ENCODE peak calls at places on chromosomes 4 and X, in six cellular contexts. N is body of pancreas; T is SJSA1; E is cardiac muscle cell; C is CD8-positive, alpha-beta memory T cell; D is heart left ventricle. S is an unnamed sample. For H3K9me3 and H3K4me1, the result is how much of the 10 kb centered on the place peaks cover.

GRCh38 chr4:87920478-87920877 is 55.0 kb upstream of the SPP1 start:
- DNase-seq in E (no peak), C (no peak), D (no peak), N (no peak), T (no peak), S (no peak)

GRCh38 chrX:13177921-13178320 is 133.5 kb upstream of the FAM9C start:
- DNase-seq in T (no peak), C (no peak), E (no peak), D (no peak), N (no peak), S (no peak)

GRCh38 chr4:57172065-57172464 is 61.9 kb upstream of the IGFBP7 start:
- DNase-seq in N (no peak), E (no peak), D (no peak), C (no peak), T (no peak), S (no peak)

GRCh38 chrX:130261494-130261893 is 7.2 kb downstream of the ZNF280C start:
- DNase-seq in E (no peak), C (no peak), N (no peak), T (no peak), D (no peak), S (no peak)

GRCh38 chrX:16215660-16216059 is 48.4 kb downstream of the MAGEB17 start:
- DNase-seq in D (no peak), T (no peak), E (no peak), N (no peak), C (no peak), S (no peak)

GRCh38 chr4:84573738-84574720 is 8.9 kb upstream of the CDS1 start:
- DNase-seq in E (no peak), D (no peak), C (no peak), T (no peak), N (no peak), S (no peak)

GRCh38 chr4:87966095-87966496 is 9.4 kb upstream of the SPP1 start:
- DNase-seq in N (no peak), E (no peak), T (no peak), D (no peak), C (no peak), S (no peak)

GRCh38 chrX:10423716-10424115 is 196.7 kb downstream of the MID1 start:
- DNase-seq in C (no peak), D (no peak), E (no peak), N (no peak), T (no peak), S (no peak)

GRCh38 chr4:5018096-5018495 is 1.2 kb downstream of the CYTL1 start:
- DNase-seq in N (no peak), D (no peak), E (no peak), T (no peak), C (no peak), S (no peak)

GRCh38 chrX:118272237-118272636 is 73.7 kb upstream of the WDR44 start:
- DNase-seq in D (no peak), T (no peak), E (no peak), C (no peak), N (no peak), S (no peak)

GRCh38 chr4:78922207-78922606 is 17.0 kb downstream of the PAQR3 start:
- DNase-seq in E (no peak), T (peak), C (no peak), N (no peak), D (no peak), S (no peak)

GRCh38 chrX:1097328-1097727 is 115.1 kb downstream of the CRLF2 start:
- DNase-seq in N (no peak), C (no peak), T (no peak), D (no peak), E (no peak), S (no peak)

GRCh38 chrX:1093112-1093511 is 119.3 kb downstream of the CRLF2 start:
- DNase-seq in N (no peak), C (no peak), D (no peak), T (no peak), E (no peak), S (no peak)

GRCh38 chrX:1099146-1099770 is 113.2 kb downstream of the CRLF2 start:
- DNase-seq in E (no peak), N (no peak), C (no peak), D (no peak), T (no peak), S (no peak)

GRCh38 chrX:1094934-1095333 is 117.5 kb downstream of the CRLF2 start:
- DNase-seq in D (no peak), C (no peak), E (no peak), N (no peak), T (no peak), S (no peak)

GRCh38 chrX:1093586-1094538 is 118.6 kb downstream of the CRLF2 start:
- DNase-seq in E (no peak), C (no peak), T (no peak), N (no peak), D (no peak), S (no peak)
- H3K9me3 ChIP-seq in E (under half), C (under half), T (under half), N (under half), D (under half), S (under half)

GRCh38 chrX:68355629-68355920 is 77.7 kb downstream of the OPHN1 start:
- DNase-seq in N (peak), T (peak), D (no peak), E (no peak), C (no peak), S (no peak)
- H3K27ac ChIP-seq in N (no peak), T (no peak), D (no peak), E (no peak), C (no peak), S (no peak)

GRCh38 chrX:68232206-68232605 is 201.1 kb downstream of the OPHN1 start:
- DNase-seq in T (no peak), C (no peak), N (no peak), D (no peak), E (no peak), S (no peak)

GRCh38 chrX:68238568-68238967 is 194.7 kb downstream of the OPHN1 start:
- DNase-seq in C (no peak), D (no peak), N (no peak), T (no peak), E (no peak), S (no peak)

GRCh38 chrX:68234171-68234910 is 199.0 kb downstream of the OPHN1 start:
- DNase-seq in N (no peak), D (no peak), T (no peak), E (peak), C (no peak), S (no peak)
- H3K4me1 ChIP-seq in N (under half), D (under half), T (under half), E (under half), C (under half), S (under half)

GRCh38 chr4:51851937-51852290 is 9.0 kb downstream of the DCUN1D4 start:
- DNase-seq in C (no peak), N (no peak), E (no peak), T (no peak), D (no peak), S (no peak)
- H3K9me3 ChIP-seq in C (under half), N (under half), E (under half), T (under half), D (under half), S (under half)

GRCh38 chr4:113645288-113645687 is 116.2 kb downstream of the CAMK2D start:
- DNase-seq in D (no peak), T (no peak), N (no peak), E (no peak), C (no peak), S (no peak)

GRCh38 chr4:113643505-113643904 is 118.0 kb downstream of the CAMK2D start:
- DNase-seq in T (no peak), N (no peak), D (no peak), E (no peak), C (no peak), S (no peak)

GRCh38 chr4:113644398-113644797 is 117.1 kb downstream of the CAMK2D start:
- DNase-seq in T (no peak), D (no peak), N (no peak), E (no peak), C (no peak), S (no peak)

GRCh38 chr4:113646456-113646809 is 115.1 kb downstream of the CAMK2D start:
- DNase-seq in T (no peak), N (peak), E (peak), D (no peak), C (no peak), S (no peak)

DNA sequence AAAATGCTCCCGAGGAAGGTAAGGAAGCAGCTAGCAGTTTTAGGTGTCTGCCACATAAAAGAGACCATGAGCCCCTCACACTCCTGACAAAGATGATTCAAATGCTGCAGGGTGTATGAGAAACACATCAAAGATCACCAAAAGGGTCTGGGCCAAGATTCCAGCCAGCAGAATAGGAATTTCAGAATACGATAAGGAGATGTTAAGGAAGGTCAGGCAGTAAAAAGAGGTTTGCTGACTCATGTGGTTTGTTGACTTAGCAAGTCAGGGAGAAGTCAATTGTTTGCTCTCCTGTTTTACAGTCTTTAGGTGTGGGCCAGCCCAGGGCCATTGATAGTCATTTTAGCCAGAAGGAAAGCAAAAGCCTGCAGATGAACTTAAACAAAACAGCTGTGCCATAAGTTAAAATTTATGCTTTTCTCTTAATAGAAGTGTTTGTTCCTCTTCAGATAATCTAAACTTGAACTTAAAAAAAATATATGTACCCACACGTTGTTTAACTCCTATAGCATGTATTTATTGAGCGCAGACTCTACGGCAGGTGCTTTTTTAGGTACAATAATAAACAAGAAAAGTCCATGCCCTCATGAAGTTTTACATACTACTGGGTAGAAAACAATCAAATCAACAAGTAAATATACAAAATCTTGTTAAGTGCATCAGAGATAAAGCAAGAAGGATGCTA is 115.6 kb downstream of the CAMK2D start:
- DNase-seq in N (peak), E (no peak), T (peak), D (no peak), C (no peak), S (no peak)
- H3K27ac ChIP-seq in N (peak), E (peak), T (peak), D (peak), C (no peak), S (no peak)

GRCh38 chr4:42237010-42237409 is 84.6 kb upstream of the BEND4 start:
- DNase-seq in E (no peak), T (no peak), D (no peak), C (no peak), N (no peak), S (no peak)

GRCh38 chr4:42234817-42235216 is 82.4 kb upstream of the BEND4 start:
- DNase-seq in C (no peak), D (no peak), N (no peak), E (no peak), T (no peak), S (no peak)

DNA sequence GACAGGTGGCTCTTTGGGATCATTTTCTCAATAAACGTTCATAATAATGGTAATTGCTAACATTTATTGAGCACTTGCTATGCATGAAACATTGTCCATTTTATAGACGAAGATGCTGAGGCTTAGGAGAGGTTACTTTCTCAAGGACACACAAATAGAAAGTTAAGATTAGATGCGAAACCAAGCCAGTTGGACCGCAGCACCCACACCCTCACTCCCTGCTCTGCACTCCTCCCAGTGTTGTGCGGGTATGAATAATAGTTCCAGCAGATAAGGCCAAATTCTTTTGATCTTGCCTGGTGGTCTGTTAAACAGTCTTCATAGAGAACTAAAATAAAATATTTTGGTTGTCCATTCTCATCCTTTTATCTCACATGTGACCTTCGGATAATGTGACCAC is 85.0 kb upstream of the BEND4 start:
- DNase-seq in T (no peak), C (no peak), D (no peak), E (no peak), N (no peak), S (no peak)
- H3K4me1 ChIP-seq in T (under half), C (under half), D (under half), E (under half), N (under half), S (under half)

DNA sequence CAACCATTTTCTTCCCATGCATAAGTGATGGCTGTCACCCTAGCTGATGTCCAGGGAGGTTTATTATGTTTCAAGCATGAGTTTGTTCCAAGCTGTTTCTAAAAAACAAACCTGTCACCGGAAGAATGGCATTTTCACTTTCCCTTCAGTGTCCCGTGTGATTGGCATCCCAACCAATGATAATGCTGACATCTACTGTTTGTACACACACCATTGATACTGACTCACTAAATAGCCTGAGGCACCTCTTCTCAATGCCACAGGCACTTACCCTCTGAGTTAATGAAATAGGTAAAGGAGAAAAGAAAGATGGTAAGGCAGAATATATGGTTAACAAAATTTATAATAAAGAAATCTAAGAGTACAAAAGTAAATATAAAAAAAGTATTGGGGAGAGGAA is 23.1 kb upstream of the VCX2 start:
- DNase-seq in T (no peak), E (no peak), D (no peak), C (no peak), N (no peak), S (no peak)
- H3K9me3 ChIP-seq in T (under half), E (under half), D (under half), C (under half), N (under half), S (under half)

GRCh38 chr4:94409375-94409679 is 42.4 kb upstream of the PDLIM5 start:
- DNase-seq in E (no peak), N (no peak), C (no peak), D (no peak), T (no peak), S (no peak)
- H3K27ac ChIP-seq in E (peak), N (no peak), C (no peak), D (peak), T (no peak), S (peak)